ENCODE peak calls at places on chromosomes 13 and 19, in four cellular contexts. E is left ventricle myocardium inferior, P is IMR-90, Y is psoas muscle. U is an unnamed sample.

GRCh38 chr19:51043497-51043896 is 8.7 kb upstream of the KLK12 start:
- DNase-seq in E (no peak), P (no peak), Y (no peak), U (no peak)

GRCh38 chr13:99470027-99470426 is 31.2 kb upstream of the TM9SF2 start:
- DNase-seq in E (no peak), P (no peak), Y (no peak), U (no peak)

GRCh38 chr13:59776924-59777690 is 386.6 kb downstream of the DIAPH3 start:
- DNase-seq in E (no peak), P (peak), Y (no peak), U (no peak)

GRCh38 chr13:44312131-44312530 is 61.5 kb upstream of the SERP2 start:
- DNase-seq in E (no peak), P (no peak), Y (no peak), U (no peak)

GRCh38 chr13:100131863-100132574 is 43.1 kb downstream of the PCCA start:
- DNase-seq in E (no peak), P (peak), Y (no peak), U (no peak)

GRCh38 chr13:21124853-21125252 is 51.5 kb downstream of the SKA3 start:
- DNase-seq in E (no peak), P (peak), Y (no peak), U (no peak)

GRCh38 chr13:31264146-31264545 is 64.4 kb downstream of the B3GLCT start:
- DNase-seq in E (no peak), P (peak), Y (no peak), U (no peak)

GRCh38 chr19:42480335-42481095 is 37.8 kb upstream of the CXCL17 start:
- DNase-seq in E (no peak), P (peak), Y (no peak), U (peak)

GRCh38 chr13:59038824-59039223 is 1124.9 kb downstream of the DIAPH3 start:
- DNase-seq in E (no peak), P (peak), Y (no peak), U (no peak)

GRCh38 chr19:20247016-20247683 is 80.1 kb downstream of the ZNF486 start:
- DNase-seq in E (peak), P (no peak), Y (no peak), U (peak)

GRCh38 chr19:35755550-35756371 is 1.1 kb downstream of the HSPB6 start:
- DNase-seq in E (peak), P (peak), Y (peak), U (peak)

GRCh38 chr13:31913459-31913858 is 118.1 kb upstream of the FRY start:
- DNase-seq in E (no peak), P (no peak), Y (no peak), U (no peak)

GRCh38 chr13:78241278-78241919 is 322.8 kb upstream of the EDNRB start:
- DNase-seq in E (peak), P (peak), Y (no peak), U (peak)

GRCh38 chr13:76829572-76830327 is 56.5 kb downstream of the KCTD12 start:
- DNase-seq in E (peak), P (no peak), Y (peak), U (no peak)

GRCh38 chr19:38684078-38684861 is 36.8 kb downstream of the ACTN4 start:
- DNase-seq in E (peak), P (peak), Y (peak), U (peak)

GRCh38 chr19:42113641-42114348 is 18.5 kb downstream of the POU2F2 start:
- DNase-seq in E (no peak), P (peak), Y (peak), U (peak)

GRCh38 chr13:76023644-76024043 is 387.5 kb downstream of the LMO7 start:
- DNase-seq in E (no peak), P (peak), Y (no peak), U (no peak)

GRCh38 chr19:4391701-4392543 is 8.4 kb downstream of the SH3GL1 start:
- DNase-seq in E (peak), P (peak), Y (peak), U (no peak)

GRCh38 chr19:3671680-3672574 is 28.3 kb downstream of the PIP5K1C start:
- DNase-seq in E (no peak), P (peak), Y (no peak), U (peak)

GRCh38 chr19:55647732-55648656 is at the start of gene CCDC106:
- DNase-seq in E (peak), P (peak), Y (peak), U (peak)

GRCh38 chr13:23433171-23434153 is at the start of gene SACS:
- DNase-seq in E (no peak), P (peak), Y (no peak), U (peak)

GRCh38 chr13:48038763-48039162 is 1.2 kb downstream of the NUDT15 start:
- DNase-seq in E (no peak), P (no peak), Y (no peak), U (peak)

GRCh38 chr13:102771298-102772041 is 2.1 kb downstream of the TEX30 start:
- DNase-seq in E (no peak), P (no peak), Y (no peak), U (no peak)

GRCh38 chr13:20230913-20231838 is 943 bp downstream of the GJB6 start:
- DNase-seq in E (no peak), P (no peak), Y (no peak), U (peak)

GRCh38 chr19:5961969-5962945 is 15.7 kb downstream of the RANBP3 start:
- DNase-seq in E (peak), P (peak), Y (no peak), U (no peak)

GRCh38 chr13:102667911-102668310 is 26.9 kb downstream of the METTL21C start:
- DNase-seq in E (no peak), P (no peak), Y (no peak), U (no peak)

GRCh38 chr19:14494910-14495677 is 833 bp downstream of the GIPC1 start:
- DNase-seq in E (no peak), P (no peak), Y (no peak), U (no peak)

GRCh38 chr13:114074671-114075315 is 57.6 kb downstream of the RASA3 start:
- DNase-seq in E (no peak), P (no peak), Y (no peak), U (no peak)

GRCh38 chr19:53156888-53157287 is 2.0 kb downstream of the ZNF347 start:
- DNase-seq in E (no peak), P (no peak), Y (no peak), U (no peak)

GRCh38 chr13:53066411-53066810 is 37.8 kb downstream of the OLFM4 start:
- DNase-seq in E (no peak), P (no peak), Y (no peak), U (no peak)

GRCh38 chr13:41562541-41563178 is 105.3 kb downstream of the RGCC start:
- DNase-seq in E (no peak), P (no peak), Y (no peak), U (no peak)

GRCh38 chr19:48480151-48480475 is 10.9 kb downstream of the CYTH2 start:
- DNase-seq in E (peak), P (no peak), Y (peak), U (no peak)

GRCh38 chr19:2578391-2578826 is 102.5 kb downstream of the GADD45B start:
- DNase-seq in E (peak), P (peak), Y (no peak), U (peak)

GRCh38 chr13:111095031-111095840 is 19.9 kb upstream of the ARHGEF7 start:
- DNase-seq in E (no peak), P (no peak), Y (no peak), U (no peak)

GRCh38 chr19:41697198-41697855 is 9.3 kb upstream of the CEACAM7 start:
- DNase-seq in E (no peak), P (no peak), Y (no peak), U (peak)

GRCh38 chr13:51912091-51912490 is 50.3 kb downstream of the CCDC70 start:
- DNase-seq in E (no peak), P (no peak), Y (no peak), U (no peak)

GRCh38 chr13:46211521-46212351 is at the start of gene LRRC63:
- DNase-seq in E (peak), P (no peak), Y (peak), U (peak)

GRCh38 chr13:114095486-114095885 is 36.9 kb downstream of the RASA3 start:
- DNase-seq in E (no peak), P (no peak), Y (no peak), U (peak)

GRCh38 chr13:109545964-109546363 is 240.4 kb downstream of the IRS2 start:
- DNase-seq in E (no peak), P (no peak), Y (no peak), U (peak)

GRCh38 chr13:27588405-27588804 is 31.9 kb downstream of the LNX2 start:
- DNase-seq in E (no peak), P (no peak), Y (no peak), U (no peak)

DNA sequence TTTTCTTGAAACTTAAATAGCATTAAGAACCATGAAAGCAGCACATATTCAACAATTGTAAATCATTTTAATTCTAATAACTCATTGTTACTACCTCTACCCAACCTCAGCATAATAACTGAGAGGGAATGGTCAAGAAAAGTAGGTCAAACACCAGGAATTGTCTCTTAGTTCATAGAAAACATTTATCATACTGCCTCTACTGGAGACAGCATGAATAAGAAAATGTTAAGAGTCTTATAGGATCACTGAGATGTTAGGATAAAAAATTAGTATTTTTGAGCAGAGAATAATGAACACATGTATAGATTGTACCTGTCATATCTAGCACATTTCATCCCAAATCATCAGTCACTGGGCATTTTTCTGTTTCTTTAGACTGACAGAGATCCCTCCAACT is 515.3 kb downstream of the PCDH9 start:
- DNase-seq in E (no peak), P (no peak), Y (no peak), U (no peak)
- TF ChIP-seq CTCF in E (no peak), P (no peak), Y (no peak), U (peak)

DNA sequence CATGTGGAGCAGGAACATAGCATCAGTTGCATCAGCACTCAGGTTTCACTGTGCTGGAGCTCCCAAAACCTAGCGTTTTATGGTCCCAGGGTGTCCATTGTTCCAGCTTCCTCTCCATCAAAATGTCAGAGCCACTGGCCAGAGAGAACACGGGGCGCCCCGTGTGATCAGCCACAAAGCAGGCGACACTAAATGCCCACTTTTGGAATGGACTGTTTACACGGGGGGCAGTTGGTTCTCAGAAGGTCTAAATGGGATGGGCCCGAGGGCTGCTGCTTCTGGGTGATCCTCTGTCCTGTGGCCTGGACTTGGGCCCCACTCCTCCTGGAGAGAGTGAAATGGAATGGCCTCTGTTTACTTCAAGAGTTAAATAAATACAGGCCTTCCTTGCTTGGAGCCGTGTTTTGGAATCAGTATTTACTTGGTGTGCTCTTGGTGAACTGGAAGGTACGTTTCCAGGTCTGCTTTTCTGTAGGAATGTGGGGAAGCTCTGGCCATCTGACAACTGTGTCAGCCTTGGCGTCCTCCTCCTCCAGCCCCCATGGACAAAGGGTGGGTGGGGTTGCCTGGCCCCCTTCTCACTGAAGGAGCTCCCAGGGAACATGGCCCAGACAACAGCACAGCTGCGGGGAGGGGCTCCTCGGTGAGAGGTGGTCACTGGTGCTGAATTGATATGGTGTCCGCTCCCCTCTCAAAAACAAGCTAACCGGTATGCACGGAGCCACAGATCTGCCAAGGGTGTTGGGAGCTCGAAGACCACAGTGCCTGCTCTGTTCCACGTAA is 16.1 kb upstream of the MCF2L start:
- DNase-seq in E (no peak), P (no peak), Y (no peak), U (peak)
- H3K27ac ChIP-seq in E (no peak), P (no peak), Y (no peak), U (no peak)

DNA sequence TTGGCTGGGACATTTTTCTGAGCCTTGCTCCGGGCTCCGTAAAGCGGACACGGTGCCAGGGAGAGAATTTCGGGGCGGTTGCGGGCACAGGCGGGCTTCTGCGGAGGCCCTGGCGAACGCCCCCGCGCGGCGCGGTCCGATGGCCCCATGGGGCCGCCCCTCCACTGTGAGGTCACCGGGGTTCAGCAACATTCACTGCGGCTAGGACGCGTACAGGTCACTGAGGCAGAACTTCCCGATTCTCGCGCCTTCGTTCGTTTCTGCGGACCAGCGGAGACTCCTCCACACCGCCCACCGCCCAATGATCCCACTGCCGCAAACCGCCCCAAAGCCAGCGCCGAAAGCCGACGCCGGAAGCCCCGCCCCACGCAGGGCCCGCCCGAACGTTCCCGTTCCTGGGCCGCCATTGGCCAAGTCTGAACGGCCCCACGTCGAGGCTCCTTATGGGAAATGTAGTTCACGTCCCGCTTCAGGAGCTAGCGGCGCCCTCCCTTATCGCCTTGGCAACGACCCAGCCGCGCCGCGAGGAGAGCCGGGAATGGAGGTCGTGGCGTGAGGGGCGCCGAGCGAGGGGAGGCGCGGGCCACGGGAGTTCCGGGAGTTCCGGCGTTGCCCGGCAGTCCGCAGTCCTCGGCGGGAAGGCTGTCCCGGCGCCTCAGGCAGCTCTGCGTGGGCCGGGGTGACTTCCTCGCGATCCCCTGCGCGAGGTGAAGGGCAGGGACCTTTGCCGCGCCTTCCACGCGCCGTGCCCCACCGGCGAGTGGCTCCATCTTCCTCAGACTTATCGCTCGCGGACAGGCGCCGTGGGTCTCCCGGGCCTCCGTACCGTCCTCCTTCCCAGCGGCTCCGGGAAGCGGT is at the start of gene ZNF584:
- DNase-seq in E (peak), P (peak), Y (peak), U (peak)
- TF ChIP-seq CTCF in E (no peak), P (peak), Y (no peak), U (no peak)

GRCh38 chr19:1172353-1173159 is 1.5 kb downstream of the SBNO2 start:
- DNase-seq in E (no peak), P (peak), Y (peak), U (no peak)

GRCh38 chr19:1171755-1172352 is 2.2 kb downstream of the SBNO2 start:
- DNase-seq in E (no peak), P (no peak), Y (no peak), U (no peak)

GRCh38 chr19:1168877-1169791 is 4.9 kb downstream of the SBNO2 start:
- DNase-seq in E (no peak), P (peak), Y (peak), U (no peak)

GRCh38 chr19:1169921-1170885 is 3.9 kb downstream of the SBNO2 start:
- DNase-seq in E (no peak), P (peak), Y (peak), U (no peak)

DNA sequence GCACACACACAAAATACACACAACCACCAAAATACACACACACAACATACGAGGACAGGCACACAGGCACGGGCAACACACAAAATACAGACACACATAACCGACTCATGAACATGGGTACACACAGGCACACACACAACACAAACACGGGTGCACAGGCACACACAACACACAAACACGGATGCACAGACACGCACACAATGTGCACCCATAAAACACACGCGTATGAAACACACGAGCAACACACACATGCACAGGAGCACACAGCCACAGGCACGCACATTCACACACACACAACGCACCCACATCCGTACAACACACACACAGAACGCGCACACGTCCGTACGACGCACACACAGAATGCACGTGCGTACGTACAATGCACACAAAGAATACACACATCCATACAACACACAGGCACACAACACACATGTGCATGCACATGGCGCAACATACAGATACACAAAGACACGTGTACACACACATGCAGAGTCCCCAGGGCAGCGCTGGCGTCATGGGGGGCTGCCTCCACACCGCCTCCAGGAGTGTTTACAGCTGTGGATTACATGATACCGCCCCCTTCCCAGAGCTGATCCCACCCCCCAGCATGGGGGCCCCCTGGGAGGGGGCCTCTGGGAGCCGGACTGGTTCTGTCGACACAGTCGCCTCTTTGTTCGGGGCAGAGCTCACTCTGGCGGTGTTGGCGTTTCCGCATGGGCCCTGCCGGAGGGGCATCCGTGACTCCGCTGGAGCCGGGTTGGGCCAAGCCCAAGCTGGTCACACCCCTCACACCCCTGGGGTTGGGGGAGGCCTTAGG is 2.9 kb downstream of the SBNO2 start:
- DNase-seq in E (no peak), P (no peak), Y (no peak), U (no peak)
- H3K27ac ChIP-seq in E (no peak), P (peak), Y (peak), U (no peak)

GRCh38 chr13:74986609-74987008 is 495.4 kb downstream of the TBC1D4 start:
- DNase-seq in E (no peak), P (no peak), Y (no peak), U (no peak)
- TF ChIP-seq CTCF in E (no peak), P (no peak), Y (no peak), U (no peak)

GRCh38 chr19:46147166-46147740 is 785 bp upstream of the IGFL2 start:
- DNase-seq in E (no peak), P (no peak), Y (no peak), U (no peak)
- H3K27ac ChIP-seq in E (no peak), P (no peak), Y (no peak), U (no peak)